ENCODE peak calls at places on chromosomes 16 and 17, in nine cellular contexts. T, Q, P, B, O, S, Z, R and C are unnamed samples.

GRCh38 chr16:27245276-27246231 is 23.0 kb downstream of the NSMCE1 start:
- DNase-seq in T (no peak), Q (peak), P (no peak), B (peak), O (no peak), S (no peak), Z (no peak), R (no peak), C (no peak)

GRCh38 chr17:29379084-29379811 is 10.9 kb upstream of the TAOK1 start:
- DNase-seq in T (no peak), Q (no peak), P (no peak), B (no peak), O (no peak), S (no peak), Z (no peak), R (no peak), C (no peak)

GRCh38 chr17:80785477-80786178 is 206.0 kb upstream of the CHMP6 start:
- DNase-seq in T (no peak), Q (peak), P (no peak), B (no peak), O (peak), S (no peak), Z (no peak), R (no peak), C (no peak)

GRCh38 chr17:50508573-50509460 is 578 bp downstream of the MYCBPAP start:
- DNase-seq in T (no peak), Q (no peak), P (no peak), B (no peak), O (no peak), S (no peak), Z (no peak), R (no peak), C (no peak)

GRCh38 chr17:40113961-40114272 is 7.9 kb upstream of the MSL1 start:
- DNase-seq in T (no peak), Q (no peak), P (no peak), B (no peak), O (no peak), S (no peak), Z (no peak), R (no peak), C (no peak)

GRCh38 chr16:71737501-71737900 is 13.0 kb upstream of the PHLPP2 start:
- DNase-seq in T (no peak), Q (no peak), P (no peak), B (no peak), O (no peak), S (no peak), Z (no peak), R (no peak), C (no peak)

GRCh38 chr16:31467151-31467550 is 4.8 kb upstream of the TGFB1I1 start:
- DNase-seq in T (no peak), Q (no peak), P (no peak), B (peak), O (no peak), S (no peak), Z (no peak), R (no peak), C (no peak)

GRCh38 chr16:23156946-23157460 is 7.8 kb upstream of the USP31 start:
- DNase-seq in T (no peak), Q (no peak), P (no peak), B (no peak), O (no peak), S (no peak), Z (no peak), R (no peak), C (no peak)

GRCh38 chr17:58153046-58153445 is 4.9 kb downstream of the OR4D1 start:
- DNase-seq in T (no peak), Q (no peak), P (no peak), B (no peak), O (no peak), S (no peak), Z (peak), R (peak), C (no peak)

GRCh38 chr16:79915264-79916160 is 315.0 kb upstream of the MAF start:
- DNase-seq in T (no peak), Q (no peak), P (no peak), B (no peak), O (no peak), S (no peak), Z (no peak), R (no peak), C (no peak)